ENCODE peak calls at places on chromosomes 13 and 19, in four cellular contexts. One of them, this sample, is unnamed.

GRCh38 chr19:30169196-30169900 is 202.8 kb upstream of the ZNF536 start:
- DNase-seq in neuronal stem cell: no peak
- DNase-seq in heart left ventricle: no peak
- DNase-seq in fibroblast of lung: no peak
- DNase-seq in this sample: no peak

GRCh38 chr19:14683439-14683838 is 6.4 kb upstream of the ZNF333 start:
- DNase-seq in heart left ventricle: no peak
- DNase-seq in neuronal stem cell: no peak
- DNase-seq in fibroblast of lung: no peak
- DNase-seq in this sample: no peak

GRCh38 chr13:91142572-91142971 is 204.9 kb upstream of the MIR17HG start:
- DNase-seq in fibroblast of lung: peak; percentile 90
- DNase-seq in heart left ventricle: no peak
- DNase-seq in neuronal stem cell: no peak
- DNase-seq in this sample: peak; percentile 12

GRCh38 chr13:21670883-21671792 is at the start of gene FGF9:
- DNase-seq in heart left ventricle: peak; percentile 82
- DNase-seq in neuronal stem cell: peak; percentile 85
- DNase-seq in fibroblast of lung: peak; percentile 83
- DNase-seq in this sample: no peak

GRCh38 chr19:11168568-11168967 is 13.0 kb upstream of the SPC24 start:
- DNase-seq in neuronal stem cell: no peak
- DNase-seq in heart left ventricle: no peak
- DNase-seq in fibroblast of lung: peak; percentile 95
- DNase-seq in this sample: peak; percentile 97

GRCh38 chr19:57599761-57600383 is at the start of gene ZNF530:
- DNase-seq in neuronal stem cell: peak; percentile 80
- DNase-seq in heart left ventricle: peak; percentile 97
- DNase-seq in fibroblast of lung: peak; percentile 87
- DNase-seq in this sample: peak; percentile 67

GRCh38 chr13:49858183-49858856 is 65.8 kb upstream of the KPNA3 start:
- DNase-seq in fibroblast of lung: peak; percentile 99
- DNase-seq in heart left ventricle: no peak
- DNase-seq in neuronal stem cell: no peak
- DNase-seq in this sample: peak; percentile 92

GRCh38 chr19:53157601-53158000 is 1.3 kb downstream of the ZNF347 start:
- DNase-seq in fibroblast of lung: peak; percentile 23
- DNase-seq in neuronal stem cell: peak; percentile 11
- DNase-seq in heart left ventricle: peak; percentile 28
- DNase-seq in this sample: no peak

GRCh38 chr13:76829572-76830327 is 56.5 kb downstream of the KCTD12 start:
- DNase-seq in heart left ventricle: peak; percentile 64
- DNase-seq in fibroblast of lung: peak; percentile 20
- DNase-seq in neuronal stem cell: no peak
- DNase-seq in this sample: no peak

DNA sequence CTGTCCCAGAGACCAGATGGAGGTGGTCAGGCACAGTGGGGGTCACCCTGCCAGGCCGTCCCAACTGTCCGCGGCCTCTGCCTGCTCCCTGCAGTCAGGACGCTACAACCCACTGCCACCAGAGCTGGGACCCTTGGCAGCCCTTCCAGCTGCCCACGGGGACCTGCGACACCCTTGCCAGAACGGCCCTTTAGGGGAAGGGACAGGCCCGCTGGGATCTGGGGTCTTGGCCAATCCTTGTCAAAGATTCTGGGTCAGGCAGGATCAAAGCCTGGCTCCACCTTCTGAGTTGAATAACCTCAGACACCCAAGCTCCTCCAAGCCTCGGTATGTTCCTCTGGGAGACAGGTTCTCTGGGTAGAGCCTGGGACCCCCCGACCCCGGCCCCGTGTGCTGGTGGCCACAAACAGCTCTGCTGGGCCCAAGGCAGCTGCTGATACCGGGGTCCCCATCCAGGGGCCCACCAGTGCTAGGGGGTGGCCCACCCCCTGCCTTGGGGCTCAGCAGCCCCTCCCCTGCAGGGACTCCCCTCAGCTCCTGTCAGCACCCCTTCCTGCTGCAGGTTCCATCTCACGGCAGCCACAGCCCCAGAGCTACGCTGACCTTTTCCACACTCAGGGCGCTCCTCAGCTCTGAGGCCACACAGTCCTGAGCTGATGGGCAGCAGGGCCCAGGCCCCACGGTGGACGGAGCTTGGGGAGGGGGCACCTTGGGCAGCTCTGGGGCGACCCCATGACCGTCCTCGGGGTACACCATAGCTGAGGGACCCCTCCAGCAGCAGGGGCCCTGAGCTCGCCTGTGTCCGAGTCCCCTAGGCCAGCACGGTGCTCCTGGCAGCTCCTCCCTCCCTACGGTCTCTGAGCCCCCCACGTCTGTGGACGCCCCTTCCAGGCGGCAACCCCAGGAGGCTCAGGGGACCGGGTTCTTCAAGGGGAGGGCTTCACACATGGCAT is 18.4 kb downstream of the SBNO2 start:
- DNase-seq in heart left ventricle: no peak
- DNase-seq in fibroblast of lung: no peak
- DNase-seq in neuronal stem cell: no peak
- DNase-seq in this sample: no peak
- H3K27ac ChIP-seq in heart left ventricle: peak overlapping the region; percentile 69
- H3K27ac ChIP-seq in fibroblast of lung: peak overlapping the region; percentile 99
- H3K27ac ChIP-seq in neuronal stem cell: no peak overlapping the region
- H3K27ac ChIP-seq in this sample: no peak overlapping the region

GRCh38 chr19:40662925-40663711 is 27.3 kb downstream of the NUMBL start:
- DNase-seq in neuronal stem cell: peak; percentile 89
- DNase-seq in heart left ventricle: peak; percentile 91
- DNase-seq in fibroblast of lung: peak; percentile 82
- DNase-seq in this sample: no peak
- H3K4me1 ChIP-seq in neuronal stem cell: peaks cover 7% of the 10 kb centered on the region
- H3K4me1 ChIP-seq in heart left ventricle: peaks cover 17% of the 10 kb centered on the region
- H3K4me1 ChIP-seq in fibroblast of lung: peaks cover 7% of the 10 kb centered on the region
- H3K4me1 ChIP-seq in this sample: peaks cover 9% of the 10 kb centered on the region

DNA sequence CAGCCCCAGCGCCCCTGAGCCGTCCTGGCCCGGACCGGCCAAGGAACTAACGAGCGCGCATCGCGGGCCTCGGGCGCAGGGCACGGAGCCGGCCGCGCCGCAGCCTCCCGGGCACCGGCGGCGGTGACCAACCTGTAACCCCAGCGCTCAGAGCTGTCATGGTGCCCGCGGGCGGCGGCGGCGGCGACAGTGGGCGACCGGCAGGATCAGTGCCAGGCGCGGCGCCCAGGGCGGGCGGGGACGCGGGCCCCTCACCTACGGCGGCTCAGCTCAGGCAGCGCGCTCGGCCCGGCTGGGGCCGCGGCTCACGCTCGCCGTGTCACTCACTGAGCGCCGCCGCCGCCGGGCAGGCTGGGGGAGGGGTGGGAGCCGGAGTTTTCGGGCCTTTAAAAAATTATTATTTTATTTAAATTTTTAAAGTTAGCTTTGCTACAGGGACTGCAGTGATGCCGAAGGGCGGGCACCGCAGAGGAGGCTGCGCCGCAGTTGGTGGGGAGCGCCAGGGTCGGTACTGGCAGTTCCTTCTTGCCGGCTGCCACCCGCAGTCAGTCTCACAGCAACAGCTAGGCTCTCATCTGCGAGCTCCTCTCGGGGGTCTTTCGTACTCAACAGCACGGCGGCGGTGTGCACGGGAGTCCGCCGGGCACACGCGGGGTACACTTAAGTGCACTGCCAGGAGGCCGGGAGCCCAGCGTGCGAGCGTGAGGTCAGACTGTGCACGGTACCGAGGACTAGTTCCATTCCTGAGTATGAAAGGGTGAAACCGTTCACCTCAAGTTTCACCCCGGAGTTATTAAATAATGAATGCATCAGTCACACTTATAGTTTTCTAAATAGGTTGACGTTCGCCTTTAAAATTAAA is at the start of gene NALCN:
- DNase-seq in neuronal stem cell: peak; percentile 31
- DNase-seq in fibroblast of lung: peak; percentile 30
- DNase-seq in heart left ventricle: peak; percentile 43
- DNase-seq in this sample: no peak
- H3K27ac ChIP-seq in neuronal stem cell: no peak within 1 kb of the TSS
- H3K27ac ChIP-seq in fibroblast of lung: no peak within 1 kb of the TSS
- H3K27ac ChIP-seq in heart left ventricle: peak within 1 kb of the TSS; percentile 80
- H3K27ac ChIP-seq in this sample: no peak within 1 kb of the TSS

DNA sequence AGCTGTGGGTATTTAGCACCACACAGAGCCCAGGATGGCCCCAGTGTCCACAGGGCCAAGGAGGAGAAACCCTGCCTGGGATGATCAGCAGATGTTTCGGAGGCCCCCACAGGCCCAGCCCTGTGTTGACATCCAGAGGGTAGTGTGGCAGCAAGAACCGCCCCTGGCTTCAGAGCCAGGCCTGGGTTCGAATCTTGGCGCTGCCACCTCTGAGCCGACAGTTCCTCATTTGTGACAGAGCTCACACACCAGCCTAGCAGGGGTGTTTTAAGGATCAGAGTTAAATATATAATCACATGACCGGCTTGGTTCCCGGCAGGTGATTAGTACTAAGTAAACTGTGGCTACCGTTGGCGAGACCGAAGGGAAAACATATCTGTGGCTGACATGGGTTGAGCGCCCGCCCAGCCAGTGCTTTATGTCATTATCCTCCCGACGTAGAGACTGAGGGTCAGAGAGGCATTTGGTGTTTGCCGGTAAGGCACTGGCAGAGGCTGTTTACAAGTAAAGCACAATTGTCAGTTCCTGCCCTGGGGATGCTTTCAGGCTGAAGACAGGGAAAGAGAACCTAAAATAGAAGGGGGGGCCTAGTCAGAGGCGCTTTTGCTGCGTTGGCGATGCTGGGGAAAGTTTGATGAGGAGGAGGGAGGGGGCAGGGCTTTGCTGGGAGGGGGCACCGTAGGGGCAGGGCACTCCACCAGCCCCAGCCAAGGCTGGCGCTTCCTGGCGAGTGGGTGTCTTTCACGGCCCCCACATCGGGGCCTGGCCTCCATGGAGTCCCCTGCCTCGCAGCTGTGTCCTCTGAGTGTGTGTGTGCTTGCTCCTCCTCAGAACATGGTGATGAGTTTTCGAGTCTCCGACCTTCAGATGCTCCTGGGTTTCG is 4.8 kb downstream of the PIAS4 start:
- DNase-seq in heart left ventricle: no peak
- DNase-seq in neuronal stem cell: no peak
- DNase-seq in fibroblast of lung: no peak
- DNase-seq in this sample: no peak
- H3K4me1 ChIP-seq in heart left ventricle: peaks cover 74% of the 10 kb centered on the region
- H3K4me1 ChIP-seq in neuronal stem cell: peaks cover 7% of the 10 kb centered on the region
- H3K4me1 ChIP-seq in fibroblast of lung: peaks cover 8% of the 10 kb centered on the region
- H3K4me1 ChIP-seq in this sample: peaks cover 5% of the 10 kb centered on the region

GRCh38 chr13:106524108-106524507 is 11.4 kb downstream of the EFNB2 start:
- DNase-seq in heart left ventricle: no peak
- DNase-seq in neuronal stem cell: no peak
- DNase-seq in fibroblast of lung: no peak
- DNase-seq in this sample: no peak

GRCh38 chr13:106522112-106522511 is 13.3 kb downstream of the EFNB2 start:
- DNase-seq in heart left ventricle: no peak
- DNase-seq in fibroblast of lung: no peak
- DNase-seq in neuronal stem cell: no peak
- DNase-seq in this sample: peak; percentile 73

GRCh38 chr13:106525865-106526264 is 9.6 kb downstream of the EFNB2 start:
- DNase-seq in heart left ventricle: no peak
- DNase-seq in neuronal stem cell: no peak
- DNase-seq in fibroblast of lung: no peak
- DNase-seq in this sample: no peak

GRCh38 chr13:106522898-106523525 is 12.4 kb downstream of the EFNB2 start:
- DNase-seq in fibroblast of lung: peak; percentile 52
- DNase-seq in neuronal stem cell: no peak
- DNase-seq in heart left ventricle: no peak
- DNase-seq in this sample: no peak

GRCh38 chr13:106523566-106523965 is 11.9 kb downstream of the EFNB2 start:
- DNase-seq in neuronal stem cell: no peak
- DNase-seq in heart left ventricle: no peak
- DNase-seq in fibroblast of lung: no peak
- DNase-seq in this sample: peak; percentile 76
- H3K27ac ChIP-seq in neuronal stem cell: no peak overlapping the region
- H3K27ac ChIP-seq in heart left ventricle: no peak overlapping the region
- H3K27ac ChIP-seq in fibroblast of lung: no peak overlapping the region
- H3K27ac ChIP-seq in this sample: peak overlapping the region; percentile 66

DNA sequence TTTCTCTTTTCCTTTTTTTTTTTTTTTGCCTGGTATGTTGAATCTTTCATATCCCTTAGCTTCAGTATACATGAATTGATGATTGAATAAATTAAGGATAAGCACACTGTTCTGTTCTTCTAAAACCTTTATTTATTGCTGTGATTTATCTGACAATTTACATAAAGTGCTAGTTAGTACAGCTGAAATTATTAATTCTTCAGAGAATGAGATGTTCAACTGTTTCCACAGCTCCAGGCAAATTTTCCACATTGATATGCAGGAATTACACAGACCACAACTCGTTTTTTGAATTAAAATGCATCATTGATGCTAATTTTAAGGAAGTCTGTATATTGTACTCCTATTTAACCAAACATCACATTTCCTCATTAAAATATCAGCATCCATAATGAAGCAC is 136.4 kb upstream of the TMTC4 start:
- DNase-seq in heart left ventricle: no peak
- DNase-seq in neuronal stem cell: no peak
- DNase-seq in fibroblast of lung: no peak
- DNase-seq in this sample: no peak
- H3K4me1 ChIP-seq in heart left ventricle: peaks cover 6% of the 10 kb centered on the region
- H3K4me1 ChIP-seq in neuronal stem cell: peaks cover 13% of the 10 kb centered on the region
- H3K4me1 ChIP-seq in fibroblast of lung: no peaks in the 10 kb centered on the region
- H3K4me1 ChIP-seq in this sample: peaks cover 7% of the 10 kb centered on the region

This sample was measured in foreskin keratinocyte.